ENCODE peak calls at places on chromosomes 11 and 22, in nine cellular contexts. N is HAP-1, C is tibial artery, L is HepG2, H is right lobe of liver, T is PC-9, R is right cardiac atrium, G is fibroblast of lung, K is H9. X is an unnamed sample.
A peak's percentile ranks its signal among the peaks of the same experiment; 100 is the strongest.

GRCh38 chr11:10044618-10045017 is 249.4 kb downstream of the SBF2 start:
- DNase-seq in N (no peak), C (no peak), L (peak; percentile 4), H (no peak), T (no peak), R (no peak), G (peak; percentile 15), K (peak; percentile 69), X (no peak)

GRCh38 chr22:45208993-45209838 is 31.5 kb downstream of the KIAA0930 start:
- DNase-seq in N (no peak), C (peak; percentile 76), L (no peak), H (peak; percentile 34), T (no peak), R (peak; percentile 75), G (peak; percentile 79), K (peak; percentile 66), X (no peak)

GRCh38 chr11:66242085-66242765 is 26.2 kb upstream of the RAB1B start:
- DNase-seq in N (no peak), C (no peak), L (no peak), H (no peak), T (no peak), R (peak; percentile 59), G (no peak), K (no peak), X (no peak)

GRCh38 chr22:44676441-44677298 is 25.3 kb upstream of the PRR5 start:
- DNase-seq in N (no peak), C (no peak), L (peak; percentile 89), H (no peak), T (peak; percentile 35), R (peak; percentile 61), G (no peak), K (no peak), X (no peak)

GRCh38 chr11:105137286-105137685 is 2.3 kb downstream of the CARD18 start:
- DNase-seq in N (no peak), C (no peak), L (no peak), H (no peak), T (no peak), R (no peak), G (no peak), K (no peak), X (no peak)

GRCh38 chr11:106708348-106708747 is 309.9 kb downstream of the GUCY1A2 start:
- DNase-seq in N (no peak), C (no peak), L (no peak), H (no peak), T (no peak), R (no peak), G (no peak), K (no peak), X (no peak)

GRCh38 chr11:104572279-104572678 is 326.0 kb downstream of the CASP12 start:
- DNase-seq in N (no peak), C (no peak), L (no peak), H (no peak), T (no peak), R (no peak), G (peak; percentile 24), K (no peak), X (no peak)

GRCh38 chr22:42273855-42274451 is 3.5 kb upstream of the TCF20 start:
- DNase-seq in N (no peak), C (no peak), L (no peak), H (no peak), T (no peak), R (no peak), G (no peak), K (peak; percentile 70), X (no peak)

GRCh38 chr11:121416909-121417567 is 35.1 kb upstream of the SORL1 start:
- DNase-seq in N (no peak), C (peak; percentile 94), L (no peak), H (peak; percentile 81), T (peak; percentile 35), R (peak; percentile 91), G (peak; percentile 96), K (no peak), X (peak; percentile 90)

GRCh38 chr11:13102865-13103539 is 93.9 kb downstream of the RASSF10 start:
- DNase-seq in N (no peak), C (no peak), L (no peak), H (no peak), T (no peak), R (no peak), G (no peak), K (no peak), X (no peak)

GRCh38 chr22:20140521-20140964 is 8.9 kb downstream of the ZDHHC8 start:
- DNase-seq in N (no peak), C (no peak), L (no peak), H (no peak), T (no peak), R (peak; percentile 62), G (no peak), K (no peak), X (no peak)

GRCh38 chr11:134527382-134528243 is 115.6 kb upstream of the B3GAT1 start:
- DNase-seq in N (no peak), C (peak; percentile 51), L (no peak), H (no peak), T (no peak), R (no peak), G (no peak), K (peak; percentile 30), X (peak; percentile 24)

GRCh38 chr22:38981005-38981658 is 1.0 kb upstream of the APOBEC3B start:
- DNase-seq in N (no peak), C (no peak), L (peak; percentile 67), H (no peak), T (peak; percentile 65), R (no peak), G (peak; percentile 8), K (peak; percentile 56), X (no peak)

DNA sequence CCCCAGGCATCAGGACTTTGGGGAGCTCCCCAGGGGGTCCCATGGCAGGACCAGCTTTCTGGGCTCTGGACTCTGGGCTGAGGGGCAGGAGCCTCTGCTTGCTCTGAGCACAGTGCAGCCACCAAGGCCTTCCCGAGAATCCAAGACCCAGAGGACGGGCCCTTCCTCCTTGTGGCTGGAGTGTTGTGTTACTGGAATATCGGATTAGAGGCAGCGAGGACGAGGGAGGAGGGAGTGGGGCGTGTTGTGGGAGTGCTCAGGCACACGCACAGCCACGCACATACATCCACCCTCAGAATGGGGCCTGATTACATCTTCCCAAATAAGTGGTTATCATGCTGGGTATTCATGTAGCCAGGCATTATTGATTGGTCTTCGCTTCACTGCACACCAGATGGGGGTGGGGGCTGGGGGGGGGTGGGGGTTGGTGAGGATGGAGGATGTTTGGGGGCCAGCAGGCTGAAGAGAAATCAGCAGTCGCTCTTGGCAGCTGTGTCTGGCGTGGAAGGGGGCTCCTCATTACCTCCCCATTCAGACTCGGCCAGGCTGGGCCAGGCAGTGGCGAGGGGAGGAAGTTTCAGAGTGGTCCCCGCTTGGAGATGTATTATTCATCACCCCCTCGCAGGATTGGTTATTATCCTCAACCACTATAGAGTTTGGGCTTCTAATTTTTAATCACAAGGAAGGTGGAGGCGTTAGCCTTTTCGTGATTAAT is 120.9 kb downstream of the ST3GAL4 start:
- DNase-seq in N (no peak), C (no peak), L (no peak), H (no peak), T (no peak), R (peak; percentile 38), G (no peak), K (no peak), X (no peak)
- H3K4me1 ChIP-seq in N (peaks cover 3% of the 10 kb centered on the region), C (no peaks in the 10 kb centered on the region), L (peaks cover 26% of the 10 kb centered on the region), H (no peaks in the 10 kb centered on the region), T (no peaks in the 10 kb centered on the region), R (peaks cover 2% of the 10 kb centered on the region), G (no peaks in the 10 kb centered on the region), K (no peaks in the 10 kb centered on the region), X (peaks cover 15% of the 10 kb centered on the region)

GRCh38 chr22:48439560-48440135 is 1388.0 kb downstream of the BRD1 start:
- DNase-seq in N (no peak), C (no peak), L (no peak), H (peak; percentile 8), T (no peak), R (peak; percentile 9), G (no peak), K (no peak), X (peak; percentile 23)
- H3K4me1 ChIP-seq in N (no peaks in the 10 kb centered on the region), C (no peaks in the 10 kb centered on the region), L (no peaks in the 10 kb centered on the region), H (no peaks in the 10 kb centered on the region), T (no peaks in the 10 kb centered on the region), R (no peaks in the 10 kb centered on the region), G (no peaks in the 10 kb centered on the region), K (no peaks in the 10 kb centered on the region), X (no peaks in the 10 kb centered on the region)

DNA sequence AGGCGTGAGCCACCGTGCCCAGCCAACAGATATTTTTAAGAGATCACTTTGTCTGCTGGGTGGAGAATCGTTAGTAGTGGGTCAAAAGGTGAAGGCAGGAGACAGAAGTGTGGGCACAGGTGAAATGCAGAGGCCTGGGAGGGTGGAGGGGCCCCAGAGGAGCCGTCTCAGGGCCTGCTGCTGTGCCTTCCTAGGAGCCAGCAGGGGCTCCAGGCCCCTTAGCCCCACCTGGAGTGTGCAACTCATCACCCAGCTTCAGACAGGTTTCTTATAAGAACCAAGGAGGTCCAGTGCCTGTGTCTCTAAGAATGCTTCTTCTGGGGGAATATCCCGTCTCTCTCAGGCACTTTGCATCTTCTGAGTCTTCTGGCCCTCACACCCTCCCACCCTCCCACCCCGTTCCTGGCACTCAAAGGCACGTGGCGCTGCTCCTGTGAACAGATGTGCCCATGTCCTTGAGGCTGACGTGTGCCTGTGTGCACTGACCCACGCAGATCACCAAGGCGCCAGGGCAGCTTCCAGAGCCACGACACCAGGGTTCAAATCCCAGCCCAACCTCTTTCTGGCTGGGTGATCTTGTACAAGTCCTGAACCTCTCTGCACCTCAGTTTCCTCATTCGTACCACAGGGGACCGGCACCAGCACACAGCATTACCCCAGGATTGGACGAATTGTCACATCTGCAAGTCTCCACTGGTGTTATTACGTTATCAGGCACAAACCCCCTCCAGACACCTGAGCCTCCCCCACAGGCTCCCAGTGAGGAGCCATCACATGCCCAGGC is 3.4 kb downstream of the ARSA start:
- DNase-seq in N (no peak), C (no peak), L (no peak), H (no peak), T (no peak), R (no peak), G (no peak), K (no peak), X (no peak)
- H3K4me1 ChIP-seq in N (peaks cover 22% of the 10 kb centered on the region), C (no peaks in the 10 kb centered on the region), L (peaks cover 73% of the 10 kb centered on the region), H (peaks cover 11% of the 10 kb centered on the region), T (peaks cover 44% of the 10 kb centered on the region), R (peaks cover 6% of the 10 kb centered on the region), G (peaks cover 10% of the 10 kb centered on the region), K (peaks cover 13% of the 10 kb centered on the region), X (peaks cover 49% of the 10 kb centered on the region)

GRCh38 chr11:73316422-73316821 is 8.3 kb downstream of the ARHGEF17 start:
- DNase-seq in N (no peak), C (no peak), L (no peak), H (no peak), T (no peak), R (no peak), G (no peak), K (no peak), X (no peak)

GRCh38 chr11:73320786-73321325 is 12.8 kb downstream of the ARHGEF17 start:
- DNase-seq in N (no peak), C (peak; percentile 83), L (no peak), H (no peak), T (no peak), R (peak; percentile 42), G (peak; percentile 65), K (no peak), X (no peak)

GRCh38 chr11:73317373-73317772 is 9.3 kb downstream of the ARHGEF17 start:
- DNase-seq in N (no peak), C (peak; percentile 98), L (no peak), H (no peak), T (no peak), R (peak; percentile 93), G (no peak), K (no peak), X (peak; percentile 77)

GRCh38 chr11:73317803-73318202 is 9.7 kb downstream of the ARHGEF17 start:
- DNase-seq in N (no peak), C (no peak), L (no peak), H (no peak), T (no peak), R (no peak), G (no peak), K (no peak), X (no peak)

GRCh38 chr11:73318501-73319011 is 10.5 kb downstream of the ARHGEF17 start:
- DNase-seq in N (no peak), C (no peak), L (no peak), H (no peak), T (no peak), R (peak; percentile 62), G (no peak), K (no peak), X (no peak)
- H3K4me1 ChIP-seq in N (peaks cover 6% of the 10 kb centered on the region), C (no peaks in the 10 kb centered on the region), L (peaks cover 83% of the 10 kb centered on the region), H (no peaks in the 10 kb centered on the region), T (peaks cover 11% of the 10 kb centered on the region), R (peaks cover 63% of the 10 kb centered on the region), G (peaks cover 70% of the 10 kb centered on the region), K (peaks cover 7% of the 10 kb centered on the region), X (peaks cover 100% of the 10 kb centered on the region)